ENCODE peak calls at places on chromosomes 4 and X, in five cellular contexts. One of them, this sample, is unnamed.

GRCh38 chr4:189200346-189200745 is 740.3 kb upstream of the FRG1 start:
- DNase-seq in OCI-LY7: no peak
- DNase-seq in Panc1: no peak
- DNase-seq in breast epithelium: no peak
- DNase-seq in pancreas: no peak
- DNase-seq in this sample: no peak

GRCh38 chrX:24229400-24229879 is 79.9 kb downstream of the ZFX start:
- DNase-seq in Panc1: no peak
- DNase-seq in pancreas: no peak
- DNase-seq in OCI-LY7: no peak
- DNase-seq in breast epithelium: no peak
- DNase-seq in this sample: no peak

GRCh38 chrX:149984411-149984810 is 46.1 kb upstream of the EOLA2 start:
- DNase-seq in breast epithelium: no peak
- DNase-seq in Panc1: no peak
- DNase-seq in pancreas: no peak
- DNase-seq in OCI-LY7: no peak
- DNase-seq in this sample: no peak

GRCh38 chr4:5566991-5567390 is 141.4 kb downstream of the EVC2 start:
- DNase-seq in OCI-LY7: no peak
- DNase-seq in pancreas: no peak
- DNase-seq in Panc1: no peak
- DNase-seq in breast epithelium: no peak
- DNase-seq in this sample: no peak

GRCh38 chrX:41412261-41413167 is 34.6 kb upstream of the NYX start:
- DNase-seq in breast epithelium: no peak
- DNase-seq in Panc1: no peak
- DNase-seq in pancreas: no peak
- DNase-seq in OCI-LY7: no peak
- DNase-seq in this sample: no peak

GRCh38 chrX:115058276-115058675 is 40.9 kb upstream of the IL13RA2 start:
- DNase-seq in Panc1: no peak
- DNase-seq in OCI-LY7: no peak
- DNase-seq in pancreas: no peak
- DNase-seq in breast epithelium: no peak
- DNase-seq in this sample: no peak

GRCh38 chr4:158315706-158316105 is 105.4 kb downstream of the TMEM144 start:
- DNase-seq in breast epithelium: no peak
- DNase-seq in Panc1: no peak
- DNase-seq in pancreas: no peak
- DNase-seq in OCI-LY7: no peak
- DNase-seq in this sample: no peak

GRCh38 chr4:139575072-139575471 is 19.1 kb upstream of the SETD7 start:
- DNase-seq in OCI-LY7: no peak
- DNase-seq in pancreas: no peak
- DNase-seq in breast epithelium: no peak
- DNase-seq in Panc1: no peak
- DNase-seq in this sample: no peak

GRCh38 chrX:26411045-26411444 is 195.1 kb downstream of the MAGEB5 start:
- DNase-seq in OCI-LY7: no peak
- DNase-seq in pancreas: no peak
- DNase-seq in Panc1: no peak
- DNase-seq in breast epithelium: no peak
- DNase-seq in this sample: no peak

GRCh38 chr4:2343476-2343875 is 75.0 kb downstream of the ZFYVE28 start:
- DNase-seq in breast epithelium: no peak
- DNase-seq in pancreas: no peak
- DNase-seq in OCI-LY7: no peak
- DNase-seq in Panc1: no peak
- DNase-seq in this sample: no peak

GRCh38 chr4:141711211-141711610 is 74.8 kb downstream of the IL15 start:
- DNase-seq in Panc1: no peak
- DNase-seq in pancreas: no peak
- DNase-seq in OCI-LY7: no peak
- DNase-seq in breast epithelium: no peak
- DNase-seq in this sample: no peak

GRCh38 chrX:119757979-119758681 is at the start of gene SOWAHD:
- DNase-seq in Panc1: no peak
- DNase-seq in breast epithelium: no peak
- DNase-seq in OCI-LY7: peak; percentile 39
- DNase-seq in pancreas: peak; percentile 76
- DNase-seq in this sample: peak; percentile 84

GRCh38 chrX:111869639-111870034 is 6.3 kb upstream of the TRPC5OS start:
- DNase-seq in Panc1: peak; percentile 27
- DNase-seq in OCI-LY7: peak; percentile 28
- DNase-seq in breast epithelium: no peak
- DNase-seq in pancreas: no peak
- DNase-seq in this sample: no peak

GRCh38 chrX:96425204-96425603 is 259.4 kb upstream of the DIAPH2 start:
- DNase-seq in pancreas: no peak
- DNase-seq in Panc1: no peak
- DNase-seq in OCI-LY7: no peak
- DNase-seq in breast epithelium: no peak
- DNase-seq in this sample: no peak

GRCh38 chr4:142352682-142353081 is 493.4 kb downstream of the INPP4B start:
- DNase-seq in OCI-LY7: no peak
- DNase-seq in breast epithelium: no peak
- DNase-seq in Panc1: no peak
- DNase-seq in pancreas: no peak
- DNase-seq in this sample: no peak

GRCh38 chr4:121155893-121156292 is 8.2 kb downstream of the TNIP3 start:
- DNase-seq in Panc1: peak; percentile 24
- DNase-seq in pancreas: no peak
- DNase-seq in OCI-LY7: no peak
- DNase-seq in breast epithelium: no peak
- DNase-seq in this sample: no peak

GRCh38 chr4:83221897-83222441 is 62.6 kb downstream of the COQ2 start:
- DNase-seq in pancreas: no peak
- DNase-seq in OCI-LY7: peak; percentile 91
- DNase-seq in Panc1: no peak
- DNase-seq in breast epithelium: no peak
- DNase-seq in this sample: no peak

GRCh38 chr4:83217721-83218522 is 66.7 kb downstream of the COQ2 start:
- DNase-seq in breast epithelium: no peak
- DNase-seq in Panc1: no peak
- DNase-seq in pancreas: no peak
- DNase-seq in OCI-LY7: peak; percentile 95
- DNase-seq in this sample: peak; percentile 41

GRCh38 chr4:83219991-83220360 is 64.6 kb downstream of the COQ2 start:
- DNase-seq in OCI-LY7: no peak
- DNase-seq in pancreas: no peak
- DNase-seq in breast epithelium: no peak
- DNase-seq in Panc1: no peak
- DNase-seq in this sample: no peak

GRCh38 chr4:83216856-83217683 is 67.5 kb downstream of the COQ2 start:
- DNase-seq in breast epithelium: no peak
- DNase-seq in Panc1: no peak
- DNase-seq in OCI-LY7: no peak
- DNase-seq in pancreas: no peak
- DNase-seq in this sample: no peak

DNA sequence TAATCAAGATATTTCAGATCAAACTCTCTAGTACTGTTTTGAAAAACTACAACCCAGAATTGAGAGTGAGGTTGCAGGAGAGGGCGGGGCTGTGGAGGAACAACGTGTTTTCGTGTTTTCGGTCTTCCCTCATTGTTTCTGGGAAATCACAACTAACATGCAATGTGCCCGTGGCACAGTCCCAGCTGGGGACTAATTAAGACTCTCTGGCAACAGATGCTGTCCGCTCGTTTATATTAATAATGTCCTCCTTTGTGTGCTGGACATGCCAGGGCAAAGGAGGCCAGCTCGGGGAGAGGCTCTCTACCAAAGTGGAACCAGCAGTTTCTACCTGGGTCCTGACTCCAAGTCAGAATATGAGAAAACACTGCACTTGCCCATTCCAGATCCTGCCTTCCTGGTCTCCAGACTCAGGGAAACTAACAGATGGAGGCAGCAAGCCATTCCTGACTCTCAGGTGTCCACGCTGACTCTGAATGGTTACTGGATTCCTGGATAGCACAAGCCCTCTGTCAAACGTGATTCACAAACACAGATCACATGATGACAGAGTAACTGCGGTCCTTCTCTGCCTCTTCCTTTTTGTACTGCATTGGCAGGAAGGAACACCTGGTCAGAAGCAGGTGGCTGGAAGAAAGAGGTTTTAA is 65.1 kb downstream of the COQ2 start:
- DNase-seq in Panc1: no peak
- DNase-seq in pancreas: no peak
- DNase-seq in breast epithelium: peak; percentile 52
- DNase-seq in OCI-LY7: peak; percentile 94
- DNase-seq in this sample: no peak
- H3K4me1 ChIP-seq in Panc1: no peaks in the 10 kb centered on the region
- H3K4me1 ChIP-seq in pancreas: no peaks in the 10 kb centered on the region
- H3K4me1 ChIP-seq in breast epithelium: no peaks in the 10 kb centered on the region
- H3K4me1 ChIP-seq in OCI-LY7: peaks cover 89% of the 10 kb centered on the region
- H3K4me1 ChIP-seq in this sample: no peaks in the 10 kb centered on the region

GRCh38 chr4:128306992-128307581 is 19.5 kb upstream of the PGRMC2 start:
- DNase-seq in pancreas: no peak
- DNase-seq in breast epithelium: no peak
- DNase-seq in OCI-LY7: no peak
- DNase-seq in Panc1: no peak
- DNase-seq in this sample: no peak

GRCh38 chr4:128311659-128312392 is 24.2 kb upstream of the PGRMC2 start:
- DNase-seq in OCI-LY7: no peak
- DNase-seq in pancreas: no peak
- DNase-seq in breast epithelium: no peak
- DNase-seq in Panc1: no peak
- DNase-seq in this sample: no peak

GRCh38 chr4:128308986-128309385 is 21.4 kb upstream of the PGRMC2 start:
- DNase-seq in pancreas: no peak
- DNase-seq in Panc1: no peak
- DNase-seq in breast epithelium: no peak
- DNase-seq in OCI-LY7: no peak
- DNase-seq in this sample: no peak

GRCh38 chr4:128309585-128309984 is 22.0 kb upstream of the PGRMC2 start:
- DNase-seq in OCI-LY7: no peak
- DNase-seq in pancreas: no peak
- DNase-seq in breast epithelium: no peak
- DNase-seq in Panc1: no peak
- DNase-seq in this sample: no peak

GRCh38 chr4:128310266-128310697 is 22.7 kb upstream of the PGRMC2 start:
- DNase-seq in breast epithelium: no peak
- DNase-seq in Panc1: no peak
- DNase-seq in OCI-LY7: no peak
- DNase-seq in pancreas: peak; percentile 33
- DNase-seq in this sample: no peak
- TF ChIP-seq CTCF in breast epithelium: no peak
- TF ChIP-seq CTCF in Panc1: peak; percentile 11
- TF ChIP-seq CTCF in OCI-LY7: no peak
- TF ChIP-seq CTCF in pancreas: no peak
- TF ChIP-seq CTCF in this sample: no peak

DNA sequence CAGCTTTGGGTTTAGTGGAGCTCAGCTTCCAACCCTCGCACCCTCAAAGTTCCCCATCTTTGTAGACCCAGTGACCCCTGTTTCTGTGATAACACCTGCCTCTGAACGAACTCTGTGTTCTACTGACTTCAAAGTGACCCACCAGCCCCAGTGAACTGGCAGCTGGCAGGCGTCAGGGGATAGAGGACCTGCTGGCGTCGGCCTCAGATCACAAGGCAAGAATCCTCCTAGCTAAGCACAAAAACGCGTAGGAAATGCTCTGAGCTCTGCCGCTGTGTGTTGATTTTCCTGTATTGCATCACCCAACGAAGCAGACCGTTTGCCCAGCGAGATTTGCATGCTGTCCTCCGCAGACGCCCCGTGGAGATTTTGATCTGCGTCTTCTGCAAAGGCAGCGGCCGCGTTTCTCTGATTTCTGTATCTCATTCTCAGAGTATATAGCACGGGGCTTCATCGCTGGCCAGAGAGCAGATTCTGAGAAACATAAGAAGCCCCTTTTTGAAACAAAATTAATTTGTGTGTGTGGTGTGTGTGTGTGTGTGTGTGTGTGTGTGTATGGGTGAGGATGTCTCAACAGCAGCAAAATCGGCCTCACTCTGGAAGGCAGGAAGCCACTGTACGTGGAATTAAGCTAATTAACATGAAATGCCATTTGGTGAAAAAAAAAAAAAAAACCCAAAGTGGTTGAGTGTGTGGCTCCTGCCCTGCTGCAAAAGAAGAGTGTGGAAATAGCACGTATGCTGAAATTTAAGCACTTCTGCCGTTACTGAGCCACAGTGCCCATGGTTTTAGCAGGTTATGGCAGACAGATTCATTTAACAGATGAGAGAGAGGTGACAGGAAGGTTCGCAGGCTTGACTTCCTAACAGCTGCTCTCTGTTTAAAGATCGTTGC is 29.2 kb upstream of the ASMTL start:
- DNase-seq in OCI-LY7: peak; percentile 98
- DNase-seq in Panc1: no peak
- DNase-seq in pancreas: no peak
- DNase-seq in breast epithelium: no peak
- DNase-seq in this sample: no peak
- H3K4me1 ChIP-seq in OCI-LY7: peaks cover 96% of the 10 kb centered on the region
- H3K4me1 ChIP-seq in Panc1: no peaks in the 10 kb centered on the region
- H3K4me1 ChIP-seq in pancreas: no peaks in the 10 kb centered on the region
- H3K4me1 ChIP-seq in breast epithelium: no peaks in the 10 kb centered on the region
- H3K4me1 ChIP-seq in this sample: peaks cover 35% of the 10 kb centered on the region

DNA sequence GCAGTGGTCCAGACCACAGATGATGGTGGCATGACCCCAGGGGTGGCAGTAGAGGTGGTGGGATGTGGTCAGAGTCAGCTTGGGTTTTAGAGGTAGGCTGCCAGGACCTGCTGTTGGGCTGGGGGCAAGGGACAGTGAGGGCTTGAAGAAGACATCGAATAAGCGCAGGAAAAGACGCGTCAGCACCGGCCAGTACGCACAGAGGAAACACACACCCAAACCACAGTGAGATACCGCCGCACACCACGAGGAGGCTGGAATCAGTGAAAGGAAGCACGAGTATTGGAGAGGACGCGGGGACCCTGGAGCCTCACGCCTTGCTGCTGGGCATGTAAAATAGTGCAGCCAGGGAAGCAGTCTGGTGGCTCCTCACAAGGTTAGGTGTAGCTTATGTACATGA is 13.5 kb downstream of the PDZD4 start:
- DNase-seq in breast epithelium: no peak
- DNase-seq in OCI-LY7: no peak
- DNase-seq in pancreas: no peak
- DNase-seq in Panc1: no peak
- DNase-seq in this sample: peak; percentile 14
- TF ChIP-seq CTCF in breast epithelium: no peak
- TF ChIP-seq CTCF in OCI-LY7: no peak
- TF ChIP-seq CTCF in pancreas: no peak
- TF ChIP-seq CTCF in Panc1: no peak
- TF ChIP-seq CTCF in this sample: no peak

DNA sequence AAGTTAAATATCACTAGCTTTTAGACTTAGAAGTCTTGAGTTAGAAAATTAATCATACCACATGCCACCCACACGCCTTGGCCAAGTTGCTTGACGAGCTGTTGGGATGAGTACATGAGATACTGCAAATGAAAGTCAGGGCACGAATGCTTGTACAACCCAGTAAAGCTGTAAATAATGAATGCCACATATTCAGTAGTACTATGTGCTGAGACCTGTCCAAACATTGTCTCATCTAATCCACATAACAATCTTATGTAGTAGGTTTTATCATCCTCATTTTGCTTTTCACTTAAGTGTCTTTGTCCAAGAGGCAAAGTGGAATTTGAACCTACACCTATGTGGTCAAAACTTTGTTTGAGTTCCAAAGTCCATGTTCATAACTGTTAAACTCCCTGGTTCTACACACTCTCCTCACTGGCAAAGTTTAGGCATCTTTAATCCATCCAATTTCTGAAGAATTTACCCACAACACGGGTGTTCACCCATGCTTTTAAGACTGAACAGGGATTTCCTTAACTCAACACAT is 74.1 kb downstream of the LDB2 start:
- DNase-seq in Panc1: no peak
- DNase-seq in pancreas: no peak
- DNase-seq in breast epithelium: no peak
- DNase-seq in OCI-LY7: no peak
- DNase-seq in this sample: no peak
- H3K4me1 ChIP-seq in Panc1: no peaks in the 10 kb centered on the region
- H3K4me1 ChIP-seq in pancreas: no peaks in the 10 kb centered on the region
- H3K4me1 ChIP-seq in breast epithelium: no peaks in the 10 kb centered on the region
- H3K4me1 ChIP-seq in OCI-LY7: no peaks in the 10 kb centered on the region
- H3K4me1 ChIP-seq in this sample: no peaks in the 10 kb centered on the region

This sample was measured in left lung.